ENCODE peak calls at places on chromosomes 3 and 15, in five cellular contexts. One of them, this sample, is unnamed.

GRCh38 chr3:120446891-120447668 is 3.7 kb downstream of the FSTL1 start:
- DNase-seq in cardiac muscle cell: no peak
- DNase-seq in stomach: no peak
- DNase-seq in ovary: no peak
- DNase-seq in left lung: no peak
- DNase-seq in this sample: no peak

GRCh38 chr15:66912001-66912400 is 153.4 kb upstream of the SMAD3 start:
- DNase-seq in cardiac muscle cell: no peak
- DNase-seq in stomach: no peak
- DNase-seq in ovary: no peak
- DNase-seq in left lung: no peak
- DNase-seq in this sample: no peak

GRCh38 chr3:38102073-38102844 is 34.7 kb downstream of the ACAA1 start:
- DNase-seq in cardiac muscle cell: no peak
- DNase-seq in stomach: no peak
- DNase-seq in ovary: no peak
- DNase-seq in left lung: no peak
- DNase-seq in this sample: no peak

GRCh38 chr3:150975992-150976368 is 3.5 kb upstream of the CLRN1 start:
- DNase-seq in cardiac muscle cell: no peak
- DNase-seq in stomach: no peak
- DNase-seq in ovary: no peak
- DNase-seq in left lung: no peak
- DNase-seq in this sample: no peak

GRCh38 chr3:2784627-2785026 is 325.5 kb downstream of the IL5RA start:
- DNase-seq in cardiac muscle cell: no peak
- DNase-seq in stomach: no peak
- DNase-seq in ovary: no peak
- DNase-seq in left lung: no peak
- DNase-seq in this sample: no peak

GRCh38 chr3:176523114-176523513 is 674.2 kb downstream of the TBL1XR1 start:
- DNase-seq in cardiac muscle cell: no peak
- DNase-seq in stomach: no peak
- DNase-seq in ovary: no peak
- DNase-seq in left lung: no peak
- DNase-seq in this sample: no peak

GRCh38 chr15:49890689-49891088 is 228.3 kb downstream of the ATP8B4 start:
- DNase-seq in cardiac muscle cell: no peak
- DNase-seq in stomach: no peak
- DNase-seq in ovary: no peak
- DNase-seq in left lung: no peak
- DNase-seq in this sample: no peak

GRCh38 chr3:111151438-111151837 is 79.8 kb downstream of the NECTIN3 start:
- DNase-seq in cardiac muscle cell: peak; percentile 39
- DNase-seq in stomach: no peak
- DNase-seq in ovary: no peak
- DNase-seq in left lung: no peak
- DNase-seq in this sample: no peak

GRCh38 chr3:191065183-191065805 is 133.7 kb upstream of the OSTN start:
- DNase-seq in cardiac muscle cell: peak; percentile 38
- DNase-seq in stomach: no peak
- DNase-seq in ovary: no peak
- DNase-seq in left lung: no peak
- DNase-seq in this sample: no peak

GRCh38 chr3:110314512-110315114 is 757.0 kb upstream of the NECTIN3 start:
- DNase-seq in cardiac muscle cell: peak; percentile 73
- DNase-seq in stomach: peak; percentile 59
- DNase-seq in ovary: peak; percentile 20
- DNase-seq in left lung: no peak
- DNase-seq in this sample: no peak

GRCh38 chr15:51267047-51267713 is 71.2 kb downstream of the CYP19A1 start:
- DNase-seq in cardiac muscle cell: peak; percentile 31
- DNase-seq in stomach: no peak
- DNase-seq in ovary: peak; percentile 19
- DNase-seq in left lung: peak; percentile 82
- DNase-seq in this sample: no peak

GRCh38 chr3:46861996-46862688 is 1.1 kb downstream of the MYL3 start:
- DNase-seq in cardiac muscle cell: no peak
- DNase-seq in stomach: no peak
- DNase-seq in ovary: peak; percentile 8
- DNase-seq in left lung: peak; percentile 16
- DNase-seq in this sample: no peak

GRCh38 chr3:15303728-15304127 is 28.7 kb downstream of the SH3BP5 start:
- DNase-seq in cardiac muscle cell: no peak
- DNase-seq in stomach: no peak
- DNase-seq in ovary: no peak
- DNase-seq in left lung: no peak
- DNase-seq in this sample: no peak

GRCh38 chr3:165874663-165875489 is 37.7 kb upstream of the BCHE start:
- DNase-seq in cardiac muscle cell: no peak
- DNase-seq in stomach: no peak
- DNase-seq in ovary: no peak
- DNase-seq in left lung: peak; percentile 30
- DNase-seq in this sample: no peak

GRCh38 chr3:120113128-120114116 is 19.2 kb upstream of the GSK3B start:
- DNase-seq in cardiac muscle cell: peak; percentile 34
- DNase-seq in stomach: peak; percentile 54
- DNase-seq in ovary: no peak
- DNase-seq in left lung: no peak
- DNase-seq in this sample: no peak

GRCh38 chr3:65379223-65379622 is 659.5 kb downstream of the MAGI1 start:
- DNase-seq in cardiac muscle cell: no peak
- DNase-seq in stomach: no peak
- DNase-seq in ovary: no peak
- DNase-seq in left lung: peak; percentile 82
- DNase-seq in this sample: no peak

GRCh38 chr3:190319660-190320059 is 2.6 kb downstream of the CLDN1 start:
- DNase-seq in cardiac muscle cell: no peak
- DNase-seq in stomach: no peak
- DNase-seq in ovary: no peak
- DNase-seq in left lung: no peak
- DNase-seq in this sample: no peak

GRCh38 chr3:72082121-72082715 is 297.3 kb upstream of the PROK2 start:
- DNase-seq in cardiac muscle cell: peak; percentile 55
- DNase-seq in stomach: peak; percentile 44
- DNase-seq in ovary: no peak
- DNase-seq in left lung: no peak
- DNase-seq in this sample: no peak

GRCh38 chr15:57595011-57595866 is 3.5 kb downstream of the MYZAP start:
- DNase-seq in cardiac muscle cell: no peak
- DNase-seq in stomach: peak; percentile 77
- DNase-seq in ovary: no peak
- DNase-seq in left lung: no peak
- DNase-seq in this sample: peak; percentile 74

GRCh38 chr3:195065864-195066185 is 205.1 kb downstream of the XXYLT1 start:
- DNase-seq in cardiac muscle cell: no peak
- DNase-seq in stomach: no peak
- DNase-seq in ovary: no peak
- DNase-seq in left lung: no peak
- DNase-seq in this sample: no peak

GRCh38 chr15:20348900-20349773 is 192.5 kb downstream of the GOLGA6L6 start:
- DNase-seq in cardiac muscle cell: no peak
- DNase-seq in stomach: peak; percentile 24
- DNase-seq in ovary: no peak
- DNase-seq in left lung: peak; percentile 92
- DNase-seq in this sample: no peak

GRCh38 chr3:179116816-179117215 is 31.3 kb upstream of the PIK3CA start:
- DNase-seq in cardiac muscle cell: no peak
- DNase-seq in stomach: no peak
- DNase-seq in ovary: no peak
- DNase-seq in left lung: no peak
- DNase-seq in this sample: no peak

GRCh38 chr15:58549780-58550064 is 117.9 kb downstream of the LIPC start:
- DNase-seq in cardiac muscle cell: no peak
- DNase-seq in stomach: peak; percentile 7
- DNase-seq in ovary: no peak
- DNase-seq in left lung: no peak
- DNase-seq in this sample: no peak

GRCh38 chr15:68186671-68187397 is 18.3 kb downstream of the CALML4 start:
- DNase-seq in cardiac muscle cell: peak; percentile 76
- DNase-seq in stomach: no peak
- DNase-seq in ovary: no peak
- DNase-seq in left lung: no peak
- DNase-seq in this sample: no peak

GRCh38 chr15:72105111-72105510 is 12.8 kb downstream of the MYO9A start:
- DNase-seq in cardiac muscle cell: no peak
- DNase-seq in stomach: no peak
- DNase-seq in ovary: no peak
- DNase-seq in left lung: no peak
- DNase-seq in this sample: no peak

GRCh38 chr3:15292765-15293522 is 39.4 kb downstream of the SH3BP5 start:
- DNase-seq in cardiac muscle cell: peak; percentile 63
- DNase-seq in stomach: no peak
- DNase-seq in ovary: peak; percentile 71
- DNase-seq in left lung: no peak
- DNase-seq in this sample: no peak

GRCh38 chr15:55856506-55856905 is 113.6 kb upstream of the PRTG start:
- DNase-seq in cardiac muscle cell: peak; percentile 41
- DNase-seq in stomach: no peak
- DNase-seq in ovary: no peak
- DNase-seq in left lung: no peak
- DNase-seq in this sample: no peak

GRCh38 chr3:190378240-190378891 is 9.6 kb upstream of the CLDN16 start:
- DNase-seq in cardiac muscle cell: peak; percentile 85
- DNase-seq in stomach: no peak
- DNase-seq in ovary: no peak
- DNase-seq in left lung: no peak
- DNase-seq in this sample: no peak

GRCh38 chr15:66996099-66996498 is 69.3 kb upstream of the SMAD3 start:
- DNase-seq in cardiac muscle cell: no peak
- DNase-seq in stomach: no peak
- DNase-seq in ovary: no peak
- DNase-seq in left lung: no peak
- DNase-seq in this sample: no peak

GRCh38 chr15:58038426-58039106 is 26.9 kb downstream of the ALDH1A2 start:
- DNase-seq in cardiac muscle cell: peak; percentile 68
- DNase-seq in stomach: peak; percentile 52
- DNase-seq in ovary: no peak
- DNase-seq in left lung: no peak
- DNase-seq in this sample: no peak

GRCh38 chr3:128420289-128420688 is 46.4 kb downstream of the DNAJB8 start:
- DNase-seq in cardiac muscle cell: no peak
- DNase-seq in stomach: no peak
- DNase-seq in ovary: no peak
- DNase-seq in left lung: no peak
- DNase-seq in this sample: no peak

GRCh38 chr3:128422762-128423524 is 43.7 kb downstream of the DNAJB8 start:
- DNase-seq in cardiac muscle cell: no peak
- DNase-seq in stomach: no peak
- DNase-seq in ovary: no peak
- DNase-seq in left lung: peak; percentile 5
- DNase-seq in this sample: no peak

GRCh38 chr3:128420720-128421438 is 45.8 kb downstream of the DNAJB8 start:
- DNase-seq in cardiac muscle cell: no peak
- DNase-seq in stomach: no peak
- DNase-seq in ovary: no peak
- DNase-seq in left lung: no peak
- DNase-seq in this sample: no peak

GRCh38 chr3:128421966-128422365 is 44.7 kb downstream of the DNAJB8 start:
- DNase-seq in cardiac muscle cell: no peak
- DNase-seq in stomach: no peak
- DNase-seq in ovary: no peak
- DNase-seq in left lung: peak; percentile 56
- DNase-seq in this sample: no peak

GRCh38 chr3:128421439-128421836 is 45.3 kb downstream of the DNAJB8 start:
- DNase-seq in cardiac muscle cell: no peak
- DNase-seq in stomach: no peak
- DNase-seq in ovary: no peak
- DNase-seq in left lung: no peak
- DNase-seq in this sample: no peak
- H3K4me1 ChIP-seq in cardiac muscle cell: peaks cover 9% of the 10 kb centered on the region
- H3K4me1 ChIP-seq in stomach: peaks cover 8% of the 10 kb centered on the region
- H3K4me1 ChIP-seq in ovary: no peaks in the 10 kb centered on the region
- H3K4me1 ChIP-seq in left lung: no peaks in the 10 kb centered on the region
- H3K4me1 ChIP-seq in this sample: peaks cover 12% of the 10 kb centered on the region

DNA sequence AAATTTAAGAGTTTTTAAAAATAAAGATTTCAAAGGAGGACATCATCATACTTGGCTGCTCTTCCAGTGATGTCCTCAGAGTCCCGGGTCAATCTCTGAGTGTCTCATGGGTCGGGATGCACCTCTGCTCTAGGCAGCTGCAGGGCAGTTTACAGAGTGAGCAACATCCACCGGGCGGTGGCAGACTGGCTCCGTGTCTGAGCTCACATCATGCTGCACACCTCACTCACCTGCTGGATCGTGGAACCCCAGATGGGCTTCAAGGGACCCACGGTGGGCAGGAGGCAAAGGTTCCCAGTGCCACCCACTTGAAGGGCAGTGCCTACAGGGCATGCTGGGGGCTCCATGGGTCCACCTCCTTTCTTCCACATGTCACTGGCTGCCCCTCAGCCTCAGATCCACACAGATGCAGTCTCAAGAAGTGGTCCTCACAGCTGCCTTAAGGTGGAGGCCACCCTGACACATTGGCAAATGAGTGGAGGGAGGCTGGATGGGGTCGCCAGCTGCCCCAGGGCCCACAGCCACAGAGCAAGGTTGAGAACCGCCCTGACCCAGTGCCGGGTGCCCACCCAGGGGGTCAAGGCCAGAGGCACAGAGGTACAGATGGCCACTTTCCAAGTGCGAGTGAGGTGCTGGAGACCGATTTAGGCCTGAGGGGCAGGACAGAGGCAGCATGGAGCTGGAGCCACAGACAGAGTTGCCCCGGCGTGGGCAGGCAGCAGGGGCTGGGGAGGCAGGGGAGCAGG is 25.2 kb downstream of the CYFIP1 start:
- DNase-seq in cardiac muscle cell: no peak
- DNase-seq in stomach: no peak
- DNase-seq in ovary: no peak
- DNase-seq in left lung: no peak
- DNase-seq in this sample: no peak
- TF ChIP-seq CTCF in cardiac muscle cell: no peak
- TF ChIP-seq CTCF in stomach: no peak
- TF ChIP-seq CTCF in ovary: no peak
- TF ChIP-seq CTCF in left lung: no peak
- TF ChIP-seq CTCF in this sample: no peak

GRCh38 chr3:62433396-62433795 is 60.0 kb upstream of the FEZF2 start:
- DNase-seq in cardiac muscle cell: no peak
- DNase-seq in stomach: no peak
- DNase-seq in ovary: no peak
- DNase-seq in left lung: no peak
- DNase-seq in this sample: no peak

GRCh38 chr3:62439978-62440377 is 66.6 kb upstream of the FEZF2 start:
- DNase-seq in cardiac muscle cell: no peak
- DNase-seq in stomach: no peak
- DNase-seq in ovary: no peak
- DNase-seq in left lung: no peak
- DNase-seq in this sample: no peak

GRCh38 chr3:62439176-62439813 is 65.9 kb upstream of the FEZF2 start:
- DNase-seq in cardiac muscle cell: no peak
- DNase-seq in stomach: no peak
- DNase-seq in ovary: no peak
- DNase-seq in left lung: no peak
- DNase-seq in this sample: no peak

GRCh38 chr3:62436785-62437184 is 63.4 kb upstream of the FEZF2 start:
- DNase-seq in cardiac muscle cell: no peak
- DNase-seq in stomach: no peak
- DNase-seq in ovary: no peak
- DNase-seq in left lung: no peak
- DNase-seq in this sample: no peak
- H3K27me3 ChIP-seq in cardiac muscle cell: no peaks in the 10 kb centered on the region
- H3K27me3 ChIP-seq in stomach: no peaks in the 10 kb centered on the region
- H3K27me3 ChIP-seq in ovary: no peaks in the 10 kb centered on the region
- H3K27me3 ChIP-seq in left lung: peaks cover 13% of the 10 kb centered on the region
- H3K27me3 ChIP-seq in this sample: peaks cover 26% of the 10 kb centered on the region

GRCh38 chr15:83813697-83814096 is 159.8 kb downstream of the ADAMTSL3 start:
- DNase-seq in cardiac muscle cell: no peak
- DNase-seq in stomach: no peak
- DNase-seq in ovary: no peak
- DNase-seq in left lung: no peak
- DNase-seq in this sample: no peak
- H3K4me1 ChIP-seq in cardiac muscle cell: peaks cover 6% of the 10 kb centered on the region
- H3K4me1 ChIP-seq in stomach: no peaks in the 10 kb centered on the region
- H3K4me1 ChIP-seq in ovary: no peaks in the 10 kb centered on the region
- H3K4me1 ChIP-seq in left lung: no peaks in the 10 kb centered on the region
- H3K4me1 ChIP-seq in this sample: peaks cover 14% of the 10 kb centered on the region